ENCODE peak calls at places on chromosomes 4 and X, in six cellular contexts. S is fibroblast of pulmonary artery; W is activated T-helper 1 cell treated with anti-CD3 and anti-CD28 coated beads, Interleukin-12 subunit alpha, Interleukin-12 subunit beta, Interleukin-2, Interleukin-4 antibody, amounts not matched to agents 30 ng/mL and 10 ng/mL and 1 ng/mL, durations not matched to agents 14 hours and 24 hours and 36 hours; P is NCI-H748 treated with DMSO at 0.1 percent for 48 hours; M is effector CD4-positive, alpha-beta T cell; T is PC-9. Z is an unnamed sample.

GRCh38 chr4:27098034-27098433 is 237.4 kb downstream of the STIM2 start:
- DNase-seq in M (no peak), P (no peak), W (no peak), T (no peak), S (no peak), Z (no peak)

GRCh38 chrX:123964155-123964554 is 2.6 kb downstream of the STAG2 start:
- DNase-seq in M (no peak), T (no peak), S (peak), W (no peak), P (no peak), Z (no peak)

GRCh38 chr4:171962110-171962509 is 148.9 kb downstream of the GALNTL6 start:
- DNase-seq in P (no peak), W (no peak), M (no peak), T (no peak), S (no peak), Z (no peak)

GRCh38 chrX:42708222-42708621 is 69.7 kb downstream of the PPP1R2C start:
- DNase-seq in P (no peak), S (peak), T (no peak), W (no peak), M (no peak), Z (no peak)

GRCh38 chr4:997375-998071 is 4.3 kb upstream of the SLC26A1 start:
- DNase-seq in W (no peak), S (no peak), M (no peak), T (no peak), P (no peak), Z (no peak)

GRCh38 chr4:78735697-78736096 is 40.5 kb upstream of the BMP2K start:
- DNase-seq in S (no peak), T (no peak), M (no peak), W (no peak), P (no peak), Z (no peak)

GRCh38 chrX:150361777-150362351 is 1.3 kb upstream of the MAMLD1 start:
- DNase-seq in M (no peak), S (peak), P (no peak), W (peak), T (no peak), Z (no peak)

GRCh38 chrX:110082156-110082555 is 79.2 kb downstream of the TMEM164 start:
- DNase-seq in T (no peak), P (no peak), W (no peak), S (peak), M (no peak), Z (no peak)

GRCh38 chr4:108555701-108556100 is 64.7 kb upstream of the RPL34 start:
- DNase-seq in W (no peak), S (no peak), P (no peak), M (no peak), T (no peak), Z (no peak)

GRCh38 chrX:9905288-9905687 is 61.9 kb upstream of the CLDN34 start:
- DNase-seq in W (no peak), S (peak), T (no peak), M (no peak), P (no peak), Z (no peak)

GRCh38 chrX:39965051-39965573 is 132.6 kb downstream of the BCOR start:
- DNase-seq in S (no peak), P (no peak), T (no peak), W (no peak), M (no peak), Z (no peak)

GRCh38 chrX:31500920-31501319 is 429.1 kb upstream of the FTHL17 start:
- DNase-seq in S (peak), W (no peak), T (no peak), M (no peak), P (no peak), Z (no peak)

GRCh38 chr4:101232074-101232776 is 115.1 kb downstream of the PPP3CA start:
- DNase-seq in P (no peak), W (no peak), S (peak), M (no peak), T (peak), Z (no peak)

GRCh38 chr4:97106161-97106560 is 1037.1 kb downstream of the STPG2 start:
- DNase-seq in S (no peak), P (no peak), M (no peak), T (no peak), W (no peak), Z (no peak)

Z was measured in T1000.